ENCODE peak calls at places on chromosomes 4 and X, in four cellular contexts. U is K562, I is A549, G is HepG2. X is an unnamed sample.

GRCh38 chrX:68686684-68687045 is 39.2 kb downstream of the STARD8 start:
- DNase-seq in G (no peak), I (peak; percentile 17), U (peak; percentile 74), X (no peak)

GRCh38 chr4:100289980-100290379 is 99.7 kb upstream of the DDIT4L start:
- DNase-seq in G (no peak), U (no peak), I (no peak), X (no peak)

GRCh38 chr4:76601791-76602190 is 166.8 kb downstream of the SHROOM3 start:
- DNase-seq in I (no peak), U (peak; percentile 67), G (no peak), X (peak; percentile 56)

GRCh38 chr4:77145806-77146425 is 11.1 kb upstream of the CCNG2 start:
- DNase-seq in I (no peak), U (no peak), G (no peak), X (no peak)

GRCh38 chr4:74444891-74445642 is at the start of gene AREG:
- DNase-seq in G (peak; percentile 15), I (peak; percentile 60), U (peak; percentile 91), X (peak; percentile 41)

GRCh38 chrX:13360146-13360545 is 40.3 kb upstream of the ATXN3L start:
- DNase-seq in I (no peak), U (no peak), G (no peak), X (no peak)

GRCh38 chr4:103046416-103047290 is 27.1 kb upstream of the SLC9B1 start:
- DNase-seq in I (peak; percentile 21), G (peak; percentile 50), U (peak; percentile 71), X (peak; percentile 46)

GRCh38 chrX:105483011-105483410 is 262.5 kb upstream of the TEX13A start:
- DNase-seq in G (no peak), U (no peak), I (no peak), X (peak; percentile 0)

GRCh38 chr4:31081375-31081774 is 361.2 kb downstream of the PCDH7 start:
- DNase-seq in U (no peak), G (no peak), I (no peak), X (peak; percentile 72)

GRCh38 chr4:36399762-36400353 is 118.4 kb downstream of the DTHD1 start:
- DNase-seq in U (peak; percentile 7), G (peak; percentile 2), I (no peak), X (no peak)

GRCh38 chr4:141241986-141242385 is 21.3 kb downstream of the ZNF330 start:
- DNase-seq in G (no peak), U (no peak), I (no peak), X (no peak)
- TF ChIP-seq MAZ in G (no peak), U (no peak), I (no peak), X (no peak)

DNA sequence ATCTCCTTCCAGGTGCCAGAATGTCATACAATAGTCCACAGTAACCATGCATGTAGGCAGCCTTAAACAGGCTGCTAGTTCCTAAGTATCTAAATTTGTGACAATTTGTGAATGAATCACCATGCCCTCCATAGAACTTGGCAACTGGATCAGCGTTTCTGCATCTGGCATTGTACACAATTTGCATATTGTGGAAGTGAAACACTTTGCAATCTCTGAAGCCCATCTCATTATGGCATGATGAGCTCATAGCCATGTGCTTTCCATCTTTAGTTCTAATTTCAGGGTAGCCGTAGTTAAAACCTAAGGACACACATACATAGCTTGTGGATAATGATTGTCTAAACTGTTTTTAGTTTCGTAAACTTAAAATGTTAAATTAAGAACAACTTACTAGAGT is 573.6 kb downstream of the PPP4R3C start:
- DNase-seq in U (no peak), I (no peak), G (no peak), X (no peak)
- TF ChIP-seq MAZ in U (no peak), I (no peak), G (no peak), X (no peak)

DNA sequence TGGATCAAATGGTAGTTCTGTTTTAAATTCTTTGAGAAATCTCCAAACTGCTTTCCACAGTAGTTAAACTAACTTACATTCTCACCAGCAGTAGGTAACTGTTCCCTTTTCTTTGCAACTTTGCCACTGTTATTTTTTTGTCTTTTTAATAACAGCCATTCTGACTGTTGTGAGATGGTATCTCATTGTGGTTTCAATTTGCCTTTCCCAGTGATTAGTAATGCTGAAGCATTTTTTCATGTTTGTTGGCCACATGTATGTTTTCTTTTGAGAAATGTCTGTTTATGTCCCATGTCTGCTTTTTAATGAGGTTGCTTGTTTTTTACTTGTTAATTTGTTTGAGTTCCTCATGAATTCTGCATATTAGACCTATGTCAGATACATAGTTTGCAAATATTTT is 198.8 kb downstream of the RAB28 start:
- DNase-seq in I (no peak), G (no peak), U (no peak), X (no peak)
- TF ChIP-seq MAZ in I (no peak), G (no peak), U (no peak), X (no peak)

GRCh38 chr4:17770845-17771244 is 10.6 kb downstream of the FAM184B start:
- DNase-seq in U (peak; percentile 14), I (no peak), G (no peak), X (no peak)

GRCh38 chr4:17773125-17773698 is 8.2 kb downstream of the FAM184B start:
- DNase-seq in U (no peak), I (no peak), G (no peak), X (no peak)

GRCh38 chr4:17771284-17771908 is 10.0 kb downstream of the FAM184B start:
- DNase-seq in G (no peak), I (no peak), U (no peak), X (no peak)

GRCh38 chr4:17766826-17767458 is 14.5 kb downstream of the FAM184B start:
- DNase-seq in I (no peak), U (no peak), G (no peak), X (no peak)

DNA sequence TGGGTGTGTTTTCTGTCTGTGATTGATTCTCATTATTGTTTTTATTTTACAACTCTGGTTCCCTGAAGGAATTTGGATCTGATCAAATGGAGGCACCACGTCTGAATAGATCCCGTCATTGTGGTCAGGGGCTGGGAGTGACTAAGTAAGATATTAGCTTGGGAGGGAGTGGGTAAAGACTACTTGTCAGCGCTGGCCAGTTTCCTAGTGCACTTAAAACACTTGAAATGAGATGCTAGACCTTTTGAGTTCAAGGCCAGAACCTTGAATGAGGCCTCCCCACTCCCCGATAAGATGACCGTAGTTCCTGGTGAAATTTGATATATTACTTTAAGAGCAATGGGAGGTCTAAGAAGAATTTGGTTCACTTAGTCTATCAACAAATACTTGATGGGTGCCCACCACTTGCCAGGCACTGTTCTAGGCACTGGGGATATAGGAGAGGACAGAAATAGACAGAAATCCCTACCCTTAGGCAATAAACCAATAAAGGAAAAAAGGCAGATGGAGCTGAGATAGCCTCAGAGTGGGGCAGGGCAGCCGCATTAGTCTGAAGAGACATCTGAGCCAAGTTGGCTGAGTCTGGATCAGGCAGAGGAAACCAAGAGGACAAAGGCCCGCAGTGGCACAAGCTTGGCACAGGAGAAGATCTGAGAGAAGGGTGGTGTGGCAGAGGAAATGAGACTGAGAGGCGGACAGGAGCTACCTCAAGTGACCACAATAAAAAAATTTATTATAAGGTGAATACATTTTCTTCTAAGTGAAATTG is 11.8 kb downstream of the FAM184B start:
- DNase-seq in U (peak; percentile 8), I (no peak), G (no peak), X (no peak)
- TF ChIP-seq MAZ in U (no peak), I (no peak), G (no peak), X (no peak)

GRCh38 chrX:115650916-115651315 is 89.9 kb downstream of the PLS3 start:
- DNase-seq in U (peak; percentile 47), G (peak; percentile 33), I (peak; percentile 21), X (peak; percentile 47)
- TF ChIP-seq MAZ in U (no peak), G (no peak), I (no peak), X (no peak)

DNA sequence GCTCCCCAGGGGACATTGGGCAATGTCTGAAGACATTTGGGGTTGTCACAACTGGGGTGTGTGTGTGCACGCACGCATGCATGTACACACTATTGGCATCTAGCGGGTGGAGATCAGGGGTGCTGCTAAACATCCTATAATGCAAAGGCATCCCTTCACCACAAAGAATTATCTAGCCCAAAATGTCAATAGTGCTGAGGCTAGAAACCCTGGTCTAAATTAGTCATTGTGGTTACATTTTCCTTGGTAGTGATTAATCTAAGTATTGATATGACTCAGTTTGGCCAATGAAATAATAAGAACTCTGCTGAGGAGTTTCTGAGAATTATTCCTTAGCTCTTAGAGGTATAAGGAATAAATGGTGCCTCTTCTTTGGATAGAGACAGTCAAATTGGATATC is 200.2 kb downstream of the CLCN4 start:
- DNase-seq in G (no peak), I (no peak), U (no peak), X (peak; percentile 58)
- TF ChIP-seq MAZ in G (no peak), I (no peak), U (no peak), X (no peak)

GRCh38 chr4:127188847-127189246 is 443.9 kb upstream of the INTU start:
- DNase-seq in U (no peak), I (no peak), G (no peak), X (peak; percentile 25)
- TF ChIP-seq MAZ in U (no peak), I (no peak), G (no peak), X (no peak)